ENCODE peak calls at places on chromosomes 16 and 17, in four cellular contexts. I, F, S and Z are unnamed samples.

GRCh38 chr17:3710951-3711383 is 12.7 kb upstream of the HASPIN start:
- DNase-seq in I (no peak), F (no peak), S (peak; percentile 100), Z (no peak)

GRCh38 chr17:731943-732787 is at the start of gene TLCD3A:
- DNase-seq in I (peak; percentile 83), F (peak; percentile 95), S (no peak), Z (no peak)

GRCh38 chr16:48617711-48618148 is 7.8 kb upstream of the N4BP1 start:
- DNase-seq in I (no peak), F (no peak), S (no peak), Z (no peak)

GRCh38 chr17:42387221-42387657 is 1.0 kb downstream of the STAT3 start:
- DNase-seq in I (no peak), F (peak; percentile 41), S (no peak), Z (no peak)

GRCh38 chr16:10371592-10371991 is 14.3 kb upstream of the ATF7IP2 start:
- DNase-seq in I (no peak), F (no peak), S (no peak), Z (no peak)

GRCh38 chr17:41800601-41801373 is 11.0 kb downstream of the P3H4 start:
- DNase-seq in I (peak; percentile 80), F (peak; percentile 18), S (no peak), Z (peak; percentile 92)

GRCh38 chr16:89922884-89923639 is at the start of gene TUBB3:
- DNase-seq in I (peak; percentile 91), F (peak; percentile 97), S (no peak), Z (no peak)

GRCh38 chr16:47366228-47366627 is 94.6 kb downstream of the ITFG1 start:
- DNase-seq in I (no peak), F (no peak), S (no peak), Z (no peak)

GRCh38 chr17:32261937-32262510 is 3.6 kb upstream of the RHBDL3 start:
- DNase-seq in I (no peak), F (no peak), S (no peak), Z (no peak)

GRCh38 chr17:57331423-57331822 is 75.1 kb downstream of the MSI2 start:
- DNase-seq in I (no peak), F (no peak), S (no peak), Z (no peak)

GRCh38 chr17:8469964-8470363 is 34.3 kb downstream of the NDEL1 start:
- DNase-seq in I (no peak), F (no peak), S (no peak), Z (no peak)

GRCh38 chr16:1772362-1772907 is at the start of gene EME2:
- DNase-seq in I (peak; percentile 69), F (peak; percentile 52), S (no peak), Z (no peak)

GRCh38 chr16:11783319-11784047 is 13.6 kb downstream of the ZC3H7A start:
- DNase-seq in I (peak; percentile 31), F (no peak), S (peak; percentile 89), Z (no peak)

GRCh38 chr17:81189670-81190530 is 23.9 kb upstream of the AATK start:
- DNase-seq in I (no peak), F (peak; percentile 74), S (no peak), Z (no peak)
- TF ChIP-seq NRF1 in I (no peak), F (no peak), S (no peak), Z (no peak)

GRCh38 chr16:57643902-57644301 is 15.5 kb downstream of the ADGRG1 start:
- DNase-seq in I (no peak), F (no peak), S (no peak), Z (no peak)

GRCh38 chr16:57646388-57647039 is 18.1 kb downstream of the ADGRG1 start:
- DNase-seq in I (no peak), F (no peak), S (no peak), Z (no peak)

GRCh38 chr16:57644383-57645014 is 16.1 kb downstream of the ADGRG1 start:
- DNase-seq in I (no peak), F (no peak), S (no peak), Z (no peak)

GRCh38 chr16:57647136-57647875 is 18.9 kb downstream of the ADGRG1 start:
- DNase-seq in I (no peak), F (no peak), S (no peak), Z (no peak)

GRCh38 chr16:57645691-57646387 is 17.4 kb downstream of the ADGRG1 start:
- DNase-seq in I (no peak), F (no peak), S (no peak), Z (no peak)
- H2AFZ ChIP-seq in I (no peak overlapping the region), F (no peak overlapping the region), S (no peak overlapping the region), Z (no peak overlapping the region)

DNA sequence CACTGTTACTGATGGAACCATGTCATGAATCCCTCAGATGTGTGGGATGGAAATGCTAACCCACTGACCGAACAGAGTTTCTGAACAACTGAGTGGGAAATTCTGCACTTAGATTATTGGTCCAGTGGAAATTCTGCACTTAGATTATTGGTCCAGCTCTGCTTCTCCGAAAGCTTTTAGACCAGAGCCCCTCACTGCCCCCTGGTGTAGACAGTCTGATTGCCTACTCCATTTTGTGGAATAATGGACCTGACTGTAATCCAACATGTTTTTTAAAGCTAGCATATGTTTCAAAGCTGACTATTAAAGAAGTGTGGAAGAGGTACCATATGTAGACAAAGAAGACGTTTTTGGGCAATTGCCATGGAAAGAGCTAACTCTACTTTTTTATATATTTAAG is 50.3 kb upstream of the TBX2 start:
- DNase-seq in I (no peak), F (no peak), S (no peak), Z (no peak)
- TF ChIP-seq NRF1 in I (no peak), F (no peak), S (no peak), Z (no peak)

DNA sequence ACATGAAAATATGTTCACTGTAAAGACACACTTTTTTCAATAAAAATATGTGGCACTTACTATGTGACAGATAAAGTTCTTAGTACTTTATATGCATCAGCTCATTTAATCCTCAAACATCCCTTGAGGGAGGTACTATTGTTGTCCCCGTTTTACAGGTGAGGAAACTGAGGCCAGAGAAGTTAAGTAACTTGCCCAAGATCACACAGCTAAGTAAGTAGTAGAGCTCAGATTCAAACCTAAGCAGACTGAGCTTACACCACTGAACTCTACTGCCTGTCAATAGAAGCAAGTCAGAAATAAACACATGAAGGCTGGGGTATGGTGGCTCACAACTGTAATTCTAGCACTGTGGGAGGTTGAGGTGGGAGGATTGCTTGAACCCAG is 13.9 kb downstream of the CDH3 start:
- DNase-seq in I (no peak), F (no peak), S (no peak), Z (no peak)
- H2AFZ ChIP-seq in I (no peak overlapping the region), F (no peak overlapping the region), S (no peak overlapping the region), Z (no peak overlapping the region)

DNA sequence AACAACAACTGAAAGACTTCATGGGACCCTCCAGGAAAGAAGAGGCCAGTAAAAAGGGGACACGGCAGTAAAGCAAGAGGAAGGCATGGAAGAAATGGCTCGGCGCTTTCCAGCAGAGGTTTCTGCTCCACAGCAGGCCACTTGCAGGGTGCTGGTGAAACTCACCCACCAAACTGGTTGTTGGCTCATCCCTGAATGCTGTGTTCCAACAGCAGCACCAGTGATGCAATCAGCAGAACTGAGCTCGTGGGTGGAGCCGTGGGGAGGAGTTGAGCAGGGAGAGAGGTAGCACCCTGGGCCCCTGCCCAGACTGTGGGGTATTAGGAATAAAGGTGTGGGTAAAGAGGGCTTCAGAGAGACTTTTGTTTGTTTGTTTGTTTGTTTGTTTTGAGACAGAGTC is 62.8 kb upstream of the ADCY9 start:
- DNase-seq in I (no peak), F (no peak), S (no peak), Z (no peak)
- TF ChIP-seq NRF1 in I (peak; percentile 10), F (no peak), S (no peak), Z (no peak)

GRCh38 chr17:82297280-82297803 is 20.1 kb downstream of the CD7 start:
- DNase-seq in I (no peak), F (peak; percentile 54), S (peak; percentile 50), Z (no peak)
- H2AFZ ChIP-seq in I (peak overlapping the region; percentile 96), F (peak overlapping the region; percentile 91), S (peak overlapping the region; percentile 85), Z (no peak overlapping the region)